ENCODE peak calls at places on chromosomes 2 and 18, in seven cellular contexts. One of them, this sample, is unnamed.

GRCh38 chr2:233416199-233416598 is 61.9 kb downstream of the DGKD start:
- DNase-seq in body of pancreas: no peak
- DNase-seq in skeletal muscle cell: no peak
- DNase-seq in uterus: no peak
- DNase-seq in right cardiac atrium: no peak
- DNase-seq in cardiac fibroblast: no peak
- DNase-seq in thoracic aorta: no peak
- DNase-seq in this sample: no peak

GRCh38 chr2:17869128-17869527 is 9.3 kb upstream of the KCNS3 start:
- DNase-seq in body of pancreas: no peak
- DNase-seq in skeletal muscle cell: no peak
- DNase-seq in uterus: no peak
- DNase-seq in right cardiac atrium: no peak
- DNase-seq in cardiac fibroblast: no peak
- DNase-seq in thoracic aorta: no peak
- DNase-seq in this sample: no peak

GRCh38 chr2:66577331-66578041 is 142.6 kb downstream of the MEIS1 start:
- DNase-seq in body of pancreas: peak
- DNase-seq in skeletal muscle cell: no peak
- DNase-seq in uterus: peak
- DNase-seq in right cardiac atrium: peak
- DNase-seq in cardiac fibroblast: no peak
- DNase-seq in thoracic aorta: no peak
- DNase-seq in this sample: no peak

GRCh38 chr2:241970711-241971110 is 101.2 kb downstream of the RTP5 start:
- DNase-seq in body of pancreas: no peak
- DNase-seq in skeletal muscle cell: no peak
- DNase-seq in uterus: no peak
- DNase-seq in right cardiac atrium: no peak
- DNase-seq in cardiac fibroblast: no peak
- DNase-seq in thoracic aorta: no peak
- DNase-seq in this sample: no peak

GRCh38 chr2:239459056-239459455 is 58.2 kb upstream of the HDAC4 start:
- DNase-seq in body of pancreas: no peak
- DNase-seq in skeletal muscle cell: no peak
- DNase-seq in uterus: no peak
- DNase-seq in right cardiac atrium: no peak
- DNase-seq in cardiac fibroblast: no peak
- DNase-seq in thoracic aorta: no peak
- DNase-seq in this sample: no peak

GRCh38 chr2:176075476-176075875 is 8.3 kb downstream of the EVX2 start:
- DNase-seq in body of pancreas: no peak
- DNase-seq in skeletal muscle cell: no peak
- DNase-seq in uterus: no peak
- DNase-seq in right cardiac atrium: no peak
- DNase-seq in cardiac fibroblast: no peak
- DNase-seq in thoracic aorta: no peak
- DNase-seq in this sample: no peak

GRCh38 chr18:22637787-22638186 is 220.1 kb upstream of the CTAGE1 start:
- DNase-seq in body of pancreas: no peak
- DNase-seq in skeletal muscle cell: peak
- DNase-seq in uterus: no peak
- DNase-seq in right cardiac atrium: no peak
- DNase-seq in cardiac fibroblast: peak
- DNase-seq in thoracic aorta: no peak
- DNase-seq in this sample: no peak

GRCh38 chr2:79855264-79856006 is 342.6 kb downstream of the CTNNA2 start:
- DNase-seq in body of pancreas: peak
- DNase-seq in skeletal muscle cell: no peak
- DNase-seq in uterus: no peak
- DNase-seq in right cardiac atrium: no peak
- DNase-seq in cardiac fibroblast: no peak
- DNase-seq in thoracic aorta: no peak
- DNase-seq in this sample: no peak

DNA sequence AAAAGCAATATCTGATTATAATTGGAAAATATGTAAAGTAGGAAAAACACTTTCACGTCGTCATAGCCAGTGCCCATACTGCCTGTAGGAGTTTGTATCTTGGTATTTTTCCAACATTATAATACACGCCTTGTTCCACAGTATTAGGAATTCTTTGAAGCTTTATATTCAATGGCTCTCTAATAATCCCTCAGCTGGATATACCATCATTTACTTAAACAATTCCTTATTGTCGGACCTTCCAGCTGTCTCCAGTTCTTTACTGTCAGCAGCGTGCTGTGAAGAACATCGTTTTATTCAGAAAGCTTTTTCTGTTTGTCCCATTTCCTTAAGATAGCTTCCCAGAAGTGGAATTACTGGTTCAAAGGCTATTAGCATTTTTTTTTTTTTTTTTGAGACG is 31.7 kb downstream of the ATP6V1C2 start:
- DNase-seq in body of pancreas: no peak
- DNase-seq in skeletal muscle cell: no peak
- DNase-seq in uterus: no peak
- DNase-seq in right cardiac atrium: no peak
- DNase-seq in cardiac fibroblast: no peak
- DNase-seq in thoracic aorta: no peak
- DNase-seq in this sample: no peak
- H3K4me3 ChIP-seq in body of pancreas: no peak
- H3K4me3 ChIP-seq in skeletal muscle cell: no peak
- H3K4me3 ChIP-seq in uterus: no peak
- H3K4me3 ChIP-seq in right cardiac atrium: no peak
- H3K4me3 ChIP-seq in cardiac fibroblast: no peak
- H3K4me3 ChIP-seq in thoracic aorta: no peak
- H3K4me3 ChIP-seq in this sample: no peak

GRCh38 chr2:231665208-231665921 is 43.0 kb upstream of the PTMA start:
- DNase-seq in body of pancreas: no peak
- DNase-seq in skeletal muscle cell: no peak
- DNase-seq in uterus: peak
- DNase-seq in right cardiac atrium: no peak
- DNase-seq in cardiac fibroblast: no peak
- DNase-seq in thoracic aorta: no peak
- DNase-seq in this sample: no peak
- H3K4me3 ChIP-seq in body of pancreas: no peak
- H3K4me3 ChIP-seq in skeletal muscle cell: no peak
- H3K4me3 ChIP-seq in uterus: peak
- H3K4me3 ChIP-seq in right cardiac atrium: no peak
- H3K4me3 ChIP-seq in cardiac fibroblast: no peak
- H3K4me3 ChIP-seq in thoracic aorta: peak
- H3K4me3 ChIP-seq in this sample: no peak

GRCh38 chr2:165469417-165469816 is at the start of gene CSRNP3:
- DNase-seq in body of pancreas: peak
- DNase-seq in skeletal muscle cell: peak
- DNase-seq in uterus: peak
- DNase-seq in right cardiac atrium: peak
- DNase-seq in cardiac fibroblast: peak
- DNase-seq in thoracic aorta: no peak
- DNase-seq in this sample: peak
- H3K4me3 ChIP-seq in body of pancreas: no peak
- H3K4me3 ChIP-seq in skeletal muscle cell: peak
- H3K4me3 ChIP-seq in uterus: peak
- H3K4me3 ChIP-seq in right cardiac atrium: peak
- H3K4me3 ChIP-seq in cardiac fibroblast: peak
- H3K4me3 ChIP-seq in thoracic aorta: peak
- H3K4me3 ChIP-seq in this sample: peak

GRCh38 chr2:205197468-205198129 is 484.7 kb upstream of the NRP2 start:
- DNase-seq in body of pancreas: no peak
- DNase-seq in skeletal muscle cell: no peak
- DNase-seq in uterus: no peak
- DNase-seq in right cardiac atrium: no peak
- DNase-seq in cardiac fibroblast: peak
- DNase-seq in thoracic aorta: no peak
- DNase-seq in this sample: no peak
- H3K4me3 ChIP-seq in body of pancreas: no peak
- H3K4me3 ChIP-seq in skeletal muscle cell: no peak
- H3K4me3 ChIP-seq in uterus: no peak
- H3K4me3 ChIP-seq in right cardiac atrium: no peak
- H3K4me3 ChIP-seq in cardiac fibroblast: no peak
- H3K4me3 ChIP-seq in thoracic aorta: no peak
- H3K4me3 ChIP-seq in this sample: no peak

DNA sequence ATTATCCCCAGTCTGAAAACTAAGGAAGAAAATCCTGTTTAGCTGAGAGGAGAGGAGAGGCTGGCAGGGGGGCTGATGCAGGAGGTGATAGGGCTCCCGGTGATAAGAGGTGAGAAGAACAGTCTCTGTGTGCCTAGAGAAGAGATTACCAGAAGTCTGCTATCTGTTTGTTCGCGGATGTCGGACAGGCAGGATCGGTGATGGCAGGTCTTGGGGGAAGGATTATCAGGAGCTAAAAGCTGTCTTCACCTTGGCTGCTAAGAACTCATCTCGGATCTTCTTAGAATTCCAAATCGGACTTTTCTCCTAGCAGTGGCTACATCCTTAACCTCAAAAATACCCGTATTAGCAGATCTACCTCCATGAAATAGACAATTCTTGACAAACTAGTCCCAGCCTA is 282.1 kb upstream of the TRIB2 start:
- DNase-seq in body of pancreas: no peak
- DNase-seq in skeletal muscle cell: no peak
- DNase-seq in uterus: no peak
- DNase-seq in right cardiac atrium: no peak
- DNase-seq in cardiac fibroblast: no peak
- DNase-seq in thoracic aorta: no peak
- DNase-seq in this sample: no peak
- H3K4me3 ChIP-seq in body of pancreas: no peak
- H3K4me3 ChIP-seq in skeletal muscle cell: no peak
- H3K4me3 ChIP-seq in uterus: no peak
- H3K4me3 ChIP-seq in right cardiac atrium: no peak
- H3K4me3 ChIP-seq in cardiac fibroblast: no peak
- H3K4me3 ChIP-seq in thoracic aorta: no peak
- H3K4me3 ChIP-seq in this sample: no peak

DNA sequence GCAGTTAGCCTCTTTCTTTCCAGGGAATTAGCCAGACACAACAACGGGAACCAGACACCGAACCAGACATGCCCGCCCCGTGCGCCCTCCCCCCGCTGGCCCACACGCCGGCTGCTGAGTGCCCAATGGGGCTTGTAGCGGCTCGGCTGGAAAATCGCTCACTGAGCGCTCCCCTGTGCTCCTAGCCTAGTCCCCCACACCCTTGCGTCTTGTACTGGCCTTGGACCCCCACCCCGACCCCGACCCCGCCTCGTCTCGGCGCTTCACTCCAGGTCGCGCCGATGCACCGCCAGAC is 1.3 kb downstream of the GAD1 start:
- DNase-seq in body of pancreas: no peak
- DNase-seq in skeletal muscle cell: no peak
- DNase-seq in uterus: no peak
- DNase-seq in right cardiac atrium: no peak
- DNase-seq in cardiac fibroblast: no peak
- DNase-seq in thoracic aorta: no peak
- DNase-seq in this sample: no peak
- H3K4me3 ChIP-seq in body of pancreas: no peak
- H3K4me3 ChIP-seq in skeletal muscle cell: no peak
- H3K4me3 ChIP-seq in uterus: no peak
- H3K4me3 ChIP-seq in right cardiac atrium: peak
- H3K4me3 ChIP-seq in cardiac fibroblast: no peak
- H3K4me3 ChIP-seq in thoracic aorta: peak
- H3K4me3 ChIP-seq in this sample: peak

DNA sequence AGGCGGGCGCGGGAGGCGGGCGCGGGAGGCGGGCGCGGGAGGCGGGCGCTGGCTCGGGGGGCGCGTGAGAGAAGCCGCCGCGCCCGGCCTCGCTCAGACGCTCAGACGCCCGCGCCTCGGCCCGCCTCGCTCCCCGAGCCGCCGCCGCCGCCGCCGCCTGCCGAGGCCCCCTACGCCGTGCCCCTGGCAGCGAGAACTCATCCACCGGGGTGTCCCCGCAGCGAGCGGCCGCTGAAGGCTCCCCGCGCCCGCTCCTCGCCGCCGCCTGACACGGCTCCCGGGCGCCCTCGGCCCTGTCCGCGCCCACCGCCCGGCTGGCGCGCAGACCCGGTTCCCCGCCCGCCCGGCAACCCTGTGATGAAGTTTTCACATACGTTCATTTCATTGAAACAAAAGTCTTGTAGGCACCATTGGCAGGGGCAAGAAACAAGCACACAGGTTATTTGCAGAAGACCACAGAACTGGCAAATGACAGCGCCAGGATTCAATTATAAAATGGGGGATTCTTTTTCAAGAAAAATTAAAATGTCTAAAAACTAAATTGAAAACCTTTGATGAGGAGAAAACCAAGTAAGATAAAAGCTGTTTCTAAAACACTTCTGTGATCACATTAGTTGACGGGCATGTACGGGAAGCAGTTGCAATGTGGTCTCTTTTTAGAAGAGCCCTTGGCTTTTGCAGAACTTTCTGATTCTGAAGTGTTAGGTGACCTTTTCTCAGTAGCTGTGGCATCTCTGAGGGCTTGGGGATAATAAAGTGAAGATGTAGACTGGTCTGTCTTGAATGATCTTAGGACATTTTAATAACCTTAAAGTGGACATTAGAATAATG is 50.5 kb upstream of the TUBA3D start:
- DNase-seq in body of pancreas: no peak
- DNase-seq in skeletal muscle cell: no peak
- DNase-seq in uterus: no peak
- DNase-seq in right cardiac atrium: no peak
- DNase-seq in cardiac fibroblast: no peak
- DNase-seq in thoracic aorta: no peak
- DNase-seq in this sample: no peak
- H3K4me3 ChIP-seq in body of pancreas: no peak
- H3K4me3 ChIP-seq in skeletal muscle cell: no peak
- H3K4me3 ChIP-seq in uterus: peak
- H3K4me3 ChIP-seq in right cardiac atrium: peak
- H3K4me3 ChIP-seq in cardiac fibroblast: no peak
- H3K4me3 ChIP-seq in thoracic aorta: no peak
- H3K4me3 ChIP-seq in this sample: no peak

GRCh38 chr2:70947556-70948184 is 12.0 kb downstream of the ATP6V1B1 start:
- DNase-seq in body of pancreas: no peak
- DNase-seq in skeletal muscle cell: peak
- DNase-seq in uterus: no peak
- DNase-seq in right cardiac atrium: no peak
- DNase-seq in cardiac fibroblast: peak
- DNase-seq in thoracic aorta: no peak
- DNase-seq in this sample: peak
- H3K4me3 ChIP-seq in body of pancreas: no peak
- H3K4me3 ChIP-seq in skeletal muscle cell: no peak
- H3K4me3 ChIP-seq in uterus: peak
- H3K4me3 ChIP-seq in right cardiac atrium: no peak
- H3K4me3 ChIP-seq in cardiac fibroblast: no peak
- H3K4me3 ChIP-seq in thoracic aorta: peak
- H3K4me3 ChIP-seq in this sample: no peak

GRCh38 chr2:193331701-193332100 is 1137.0 kb upstream of the TMEFF2 start:
- DNase-seq in body of pancreas: no peak
- DNase-seq in skeletal muscle cell: peak
- DNase-seq in uterus: no peak
- DNase-seq in right cardiac atrium: no peak
- DNase-seq in cardiac fibroblast: no peak
- DNase-seq in thoracic aorta: no peak
- DNase-seq in this sample: no peak
- H3K4me3 ChIP-seq in body of pancreas: no peak
- H3K4me3 ChIP-seq in skeletal muscle cell: no peak
- H3K4me3 ChIP-seq in uterus: no peak
- H3K4me3 ChIP-seq in right cardiac atrium: no peak
- H3K4me3 ChIP-seq in cardiac fibroblast: no peak
- H3K4me3 ChIP-seq in thoracic aorta: no peak
- H3K4me3 ChIP-seq in this sample: no peak

GRCh38 chr2:132668189-132668833 is 1.7 kb downstream of the LYPD1 start:
- DNase-seq in body of pancreas: no peak
- DNase-seq in skeletal muscle cell: no peak
- DNase-seq in uterus: no peak
- DNase-seq in right cardiac atrium: no peak
- DNase-seq in cardiac fibroblast: no peak
- DNase-seq in thoracic aorta: no peak
- DNase-seq in this sample: no peak
- H3K4me3 ChIP-seq in body of pancreas: no peak
- H3K4me3 ChIP-seq in skeletal muscle cell: peak
- H3K4me3 ChIP-seq in uterus: no peak
- H3K4me3 ChIP-seq in right cardiac atrium: no peak
- H3K4me3 ChIP-seq in cardiac fibroblast: peak
- H3K4me3 ChIP-seq in thoracic aorta: no peak
- H3K4me3 ChIP-seq in this sample: peak